ENCODE peak calls at places on chromosomes 1 and 21, in eight cellular contexts. One of them, this sample, is unnamed.

GRCh38 chr1:39205102-39205780 is 746 bp downstream of the MACF1 start:
- DNase-seq in body of pancreas: no peak
- DNase-seq in mucosa of descending colon: no peak
- DNase-seq in CD8-positive, alpha-beta memory T cell: no peak
- DNase-seq in adipocyte: peak
- DNase-seq in fibroblast of lung: peak
- DNase-seq in IMR-90: peak
- DNase-seq in GM12865: peak
- DNase-seq in this sample: peak

GRCh38 chr21:45440736-45441350 is 35.9 kb downstream of the COL18A1 start:
- DNase-seq in body of pancreas: no peak
- DNase-seq in mucosa of descending colon: peak
- DNase-seq in CD8-positive, alpha-beta memory T cell: no peak
- DNase-seq in adipocyte: no peak
- DNase-seq in fibroblast of lung: no peak
- DNase-seq in IMR-90: no peak
- DNase-seq in GM12865: no peak
- DNase-seq in this sample: no peak

GRCh38 chr1:152001631-152002584 is 8.2 kb upstream of the S100A10 start:
- DNase-seq in body of pancreas: peak
- DNase-seq in mucosa of descending colon: peak
- DNase-seq in CD8-positive, alpha-beta memory T cell: peak
- DNase-seq in adipocyte: peak
- DNase-seq in fibroblast of lung: peak
- DNase-seq in IMR-90: peak
- DNase-seq in GM12865: peak
- DNase-seq in this sample: peak

GRCh38 chr1:179807691-179808485 is 64.8 kb downstream of the FAM163A start:
- DNase-seq in body of pancreas: no peak
- DNase-seq in mucosa of descending colon: no peak
- DNase-seq in CD8-positive, alpha-beta memory T cell: no peak
- DNase-seq in adipocyte: peak
- DNase-seq in fibroblast of lung: peak
- DNase-seq in IMR-90: peak
- DNase-seq in GM12865: no peak
- DNase-seq in this sample: peak

GRCh38 chr1:211515090-211516023 is 23.4 kb upstream of the RD3 start:
- DNase-seq in body of pancreas: peak
- DNase-seq in mucosa of descending colon: peak
- DNase-seq in CD8-positive, alpha-beta memory T cell: peak
- DNase-seq in adipocyte: peak
- DNase-seq in fibroblast of lung: peak
- DNase-seq in IMR-90: peak
- DNase-seq in GM12865: peak
- DNase-seq in this sample: peak

GRCh38 chr1:172969611-172970010 is 81.1 kb downstream of the TNFSF18 start:
- DNase-seq in body of pancreas: no peak
- DNase-seq in mucosa of descending colon: no peak
- DNase-seq in CD8-positive, alpha-beta memory T cell: no peak
- DNase-seq in adipocyte: peak
- DNase-seq in fibroblast of lung: peak
- DNase-seq in IMR-90: peak
- DNase-seq in GM12865: no peak
- DNase-seq in this sample: peak

GRCh38 chr1:52365091-52365745 is 787 bp downstream of the CC2D1B start:
- DNase-seq in body of pancreas: peak
- DNase-seq in mucosa of descending colon: peak
- DNase-seq in CD8-positive, alpha-beta memory T cell: peak
- DNase-seq in adipocyte: peak
- DNase-seq in fibroblast of lung: peak
- DNase-seq in IMR-90: peak
- DNase-seq in GM12865: no peak
- DNase-seq in this sample: peak

GRCh38 chr1:16158025-16158424 is 2.2 kb upstream of the EPHA2 start:
- DNase-seq in body of pancreas: no peak
- DNase-seq in mucosa of descending colon: no peak
- DNase-seq in CD8-positive, alpha-beta memory T cell: no peak
- DNase-seq in adipocyte: no peak
- DNase-seq in fibroblast of lung: no peak
- DNase-seq in IMR-90: no peak
- DNase-seq in GM12865: peak
- DNase-seq in this sample: no peak

GRCh38 chr1:236530286-236530685 is 6.5 kb downstream of the LGALS8 start:
- DNase-seq in body of pancreas: no peak
- DNase-seq in mucosa of descending colon: no peak
- DNase-seq in CD8-positive, alpha-beta memory T cell: no peak
- DNase-seq in adipocyte: no peak
- DNase-seq in fibroblast of lung: no peak
- DNase-seq in IMR-90: no peak
- DNase-seq in GM12865: no peak
- DNase-seq in this sample: no peak

GRCh38 chr1:9615316-9616063 is 26.8 kb downstream of the TMEM201 start:
- DNase-seq in body of pancreas: peak
- DNase-seq in mucosa of descending colon: peak
- DNase-seq in CD8-positive, alpha-beta memory T cell: peak
- DNase-seq in adipocyte: peak
- DNase-seq in fibroblast of lung: peak
- DNase-seq in IMR-90: peak
- DNase-seq in GM12865: peak
- DNase-seq in this sample: peak

GRCh38 chr1:91781371-91781825 is 104.6 kb downstream of the TGFBR3 start:
- DNase-seq in body of pancreas: no peak
- DNase-seq in mucosa of descending colon: no peak
- DNase-seq in CD8-positive, alpha-beta memory T cell: no peak
- DNase-seq in adipocyte: peak
- DNase-seq in fibroblast of lung: peak
- DNase-seq in IMR-90: peak
- DNase-seq in GM12865: no peak
- DNase-seq in this sample: peak

GRCh38 chr1:165897326-165898303 is 70.2 kb downstream of the UCK2 start:
- DNase-seq in body of pancreas: no peak
- DNase-seq in mucosa of descending colon: no peak
- DNase-seq in CD8-positive, alpha-beta memory T cell: no peak
- DNase-seq in adipocyte: peak
- DNase-seq in fibroblast of lung: peak
- DNase-seq in IMR-90: peak
- DNase-seq in GM12865: peak
- DNase-seq in this sample: peak

GRCh38 chr1:151756291-151756690 is 7.0 kb downstream of the MRPL9 start:
- DNase-seq in body of pancreas: no peak
- DNase-seq in mucosa of descending colon: no peak
- DNase-seq in CD8-positive, alpha-beta memory T cell: no peak
- DNase-seq in adipocyte: peak
- DNase-seq in fibroblast of lung: peak
- DNase-seq in IMR-90: peak
- DNase-seq in GM12865: no peak
- DNase-seq in this sample: peak

GRCh38 chr1:9207086-9207485 is 27.5 kb upstream of the H6PD start:
- DNase-seq in body of pancreas: no peak
- DNase-seq in mucosa of descending colon: no peak
- DNase-seq in CD8-positive, alpha-beta memory T cell: no peak
- DNase-seq in adipocyte: no peak
- DNase-seq in fibroblast of lung: peak
- DNase-seq in IMR-90: peak
- DNase-seq in GM12865: peak
- DNase-seq in this sample: peak

GRCh38 chr1:18794066-18794465 is 65.4 kb downstream of the TAS1R2 start:
- DNase-seq in body of pancreas: no peak
- DNase-seq in mucosa of descending colon: no peak
- DNase-seq in CD8-positive, alpha-beta memory T cell: no peak
- DNase-seq in adipocyte: no peak
- DNase-seq in fibroblast of lung: no peak
- DNase-seq in IMR-90: no peak
- DNase-seq in GM12865: peak
- DNase-seq in this sample: peak

GRCh38 chr1:99599678-99600175 is 46.2 kb upstream of the PALMD start:
- DNase-seq in body of pancreas: no peak
- DNase-seq in mucosa of descending colon: no peak
- DNase-seq in CD8-positive, alpha-beta memory T cell: no peak
- DNase-seq in adipocyte: peak
- DNase-seq in fibroblast of lung: peak
- DNase-seq in IMR-90: peak
- DNase-seq in GM12865: no peak
- DNase-seq in this sample: peak

GRCh38 chr1:175857756-175858155 is 114.4 kb upstream of the TNR start:
- DNase-seq in body of pancreas: no peak
- DNase-seq in mucosa of descending colon: no peak
- DNase-seq in CD8-positive, alpha-beta memory T cell: no peak
- DNase-seq in adipocyte: no peak
- DNase-seq in fibroblast of lung: no peak
- DNase-seq in IMR-90: no peak
- DNase-seq in GM12865: no peak
- DNase-seq in this sample: no peak

GRCh38 chr1:28109639-28110038 is 21.2 kb upstream of the EYA3 start:
- DNase-seq in body of pancreas: no peak
- DNase-seq in mucosa of descending colon: no peak
- DNase-seq in CD8-positive, alpha-beta memory T cell: no peak
- DNase-seq in adipocyte: no peak
- DNase-seq in fibroblast of lung: no peak
- DNase-seq in IMR-90: no peak
- DNase-seq in GM12865: no peak
- DNase-seq in this sample: no peak

GRCh38 chr1:212819704-212820103 is 27.7 kb downstream of the SPATA45 start:
- DNase-seq in body of pancreas: no peak
- DNase-seq in mucosa of descending colon: no peak
- DNase-seq in CD8-positive, alpha-beta memory T cell: no peak
- DNase-seq in adipocyte: peak
- DNase-seq in fibroblast of lung: no peak
- DNase-seq in IMR-90: peak
- DNase-seq in GM12865: peak
- DNase-seq in this sample: peak

GRCh38 chr1:19563336-19564097 is 78.2 kb upstream of the CAPZB start:
- DNase-seq in body of pancreas: peak
- DNase-seq in mucosa of descending colon: peak
- DNase-seq in CD8-positive, alpha-beta memory T cell: no peak
- DNase-seq in adipocyte: peak
- DNase-seq in fibroblast of lung: peak
- DNase-seq in IMR-90: peak
- DNase-seq in GM12865: no peak
- DNase-seq in this sample: peak

GRCh38 chr1:211781260-211781659 is 49.3 kb downstream of the LPGAT1 start:
- DNase-seq in body of pancreas: no peak
- DNase-seq in mucosa of descending colon: no peak
- DNase-seq in CD8-positive, alpha-beta memory T cell: no peak
- DNase-seq in adipocyte: no peak
- DNase-seq in fibroblast of lung: no peak
- DNase-seq in IMR-90: no peak
- DNase-seq in GM12865: peak
- DNase-seq in this sample: no peak

DNA sequence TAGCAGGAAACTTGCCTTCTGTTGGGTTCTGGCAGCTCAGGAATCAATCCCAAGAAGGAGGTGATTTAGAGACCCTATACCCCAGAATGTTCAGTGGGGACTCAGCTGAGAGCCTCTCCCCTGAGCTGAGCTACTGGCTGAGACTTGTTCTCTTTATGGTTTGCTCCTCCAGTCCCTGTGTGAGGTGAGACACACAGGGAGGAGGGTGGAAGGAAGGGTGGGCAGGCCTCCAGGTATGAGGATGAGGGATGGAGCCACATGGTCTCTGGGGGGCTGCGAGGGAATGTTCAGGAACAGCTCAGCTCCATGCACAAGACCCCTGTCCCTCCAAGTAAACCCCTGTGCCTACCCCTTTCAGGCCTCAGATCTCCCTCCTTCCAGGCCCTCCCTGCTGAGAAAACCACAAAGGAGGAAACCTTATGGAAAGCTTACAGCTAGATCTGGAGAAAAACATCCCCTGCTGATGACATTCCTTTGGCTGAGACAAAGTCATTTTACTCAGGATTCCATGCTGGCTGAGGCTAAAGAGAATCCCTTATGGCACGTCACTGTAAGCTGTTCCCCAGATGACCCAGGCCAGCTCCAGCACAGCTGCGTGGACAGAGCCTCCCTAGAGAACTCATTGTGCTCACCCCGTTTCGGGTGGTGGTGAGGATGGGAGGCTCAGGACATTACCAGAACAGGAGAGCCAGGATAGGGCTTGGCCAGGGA is 91.5 kb upstream of the IPO9 start:
- DNase-seq in body of pancreas: no peak
- DNase-seq in mucosa of descending colon: no peak
- DNase-seq in CD8-positive, alpha-beta memory T cell: no peak
- DNase-seq in adipocyte: peak
- DNase-seq in fibroblast of lung: peak
- DNase-seq in IMR-90: peak
- DNase-seq in GM12865: no peak
- DNase-seq in this sample: peak
- H3K4me3 ChIP-seq in body of pancreas: no peak
- H3K4me3 ChIP-seq in mucosa of descending colon: no peak
- H3K4me3 ChIP-seq in CD8-positive, alpha-beta memory T cell: no peak
- H3K4me3 ChIP-seq in adipocyte: no peak
- H3K4me3 ChIP-seq in fibroblast of lung: no peak
- H3K4me3 ChIP-seq in IMR-90: no peak
- H3K4me3 ChIP-seq in GM12865: no peak
- H3K4me3 ChIP-seq in this sample: no peak

DNA sequence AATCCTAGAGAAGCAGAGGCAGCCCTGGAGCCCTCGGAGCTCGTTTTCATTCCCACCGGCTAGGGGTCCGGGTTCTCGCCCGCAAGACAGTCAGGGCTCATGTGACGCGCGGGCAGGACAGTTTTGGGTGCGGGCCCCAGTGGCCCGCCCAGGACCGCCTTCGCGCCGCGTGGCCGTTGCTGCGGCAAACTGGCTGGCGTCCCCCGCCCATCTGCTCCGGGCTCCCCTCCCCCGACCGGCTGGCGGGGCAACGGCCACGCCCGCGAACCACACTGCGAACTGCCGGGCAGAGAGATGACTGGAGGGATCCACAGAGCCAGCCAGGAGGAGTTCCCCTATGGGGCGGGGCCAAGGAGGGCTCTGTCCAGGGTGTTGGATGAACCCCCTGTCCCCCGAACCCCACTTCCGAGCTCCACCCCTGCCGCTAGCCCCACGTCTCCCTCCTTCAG is 899 bp upstream of the HES2 start:
- DNase-seq in body of pancreas: no peak
- DNase-seq in mucosa of descending colon: peak
- DNase-seq in CD8-positive, alpha-beta memory T cell: no peak
- DNase-seq in adipocyte: no peak
- DNase-seq in fibroblast of lung: no peak
- DNase-seq in IMR-90: no peak
- DNase-seq in GM12865: no peak
- DNase-seq in this sample: no peak
- H3K4me3 ChIP-seq in body of pancreas: no peak
- H3K4me3 ChIP-seq in mucosa of descending colon: no peak
- H3K4me3 ChIP-seq in CD8-positive, alpha-beta memory T cell: no peak
- H3K4me3 ChIP-seq in adipocyte: no peak
- H3K4me3 ChIP-seq in fibroblast of lung: no peak
- H3K4me3 ChIP-seq in IMR-90: no peak
- H3K4me3 ChIP-seq in GM12865: no peak
- H3K4me3 ChIP-seq in this sample: peak

GRCh38 chr1:89649783-89650182 is 16.9 kb downstream of the LRRC8C start:
- DNase-seq in body of pancreas: no peak
- DNase-seq in mucosa of descending colon: no peak
- DNase-seq in CD8-positive, alpha-beta memory T cell: no peak
- DNase-seq in adipocyte: no peak
- DNase-seq in fibroblast of lung: no peak
- DNase-seq in IMR-90: no peak
- DNase-seq in GM12865: peak
- DNase-seq in this sample: no peak
- H3K4me3 ChIP-seq in body of pancreas: no peak
- H3K4me3 ChIP-seq in mucosa of descending colon: no peak
- H3K4me3 ChIP-seq in CD8-positive, alpha-beta memory T cell: no peak
- H3K4me3 ChIP-seq in adipocyte: no peak
- H3K4me3 ChIP-seq in fibroblast of lung: no peak
- H3K4me3 ChIP-seq in IMR-90: no peak
- H3K4me3 ChIP-seq in GM12865: no peak
- H3K4me3 ChIP-seq in this sample: no peak

GRCh38 chr1:156908541-156908940 is 11.9 kb upstream of the LRRC71 start:
- DNase-seq in body of pancreas: no peak
- DNase-seq in mucosa of descending colon: peak
- DNase-seq in CD8-positive, alpha-beta memory T cell: no peak
- DNase-seq in adipocyte: no peak
- DNase-seq in fibroblast of lung: no peak
- DNase-seq in IMR-90: no peak
- DNase-seq in GM12865: no peak
- DNase-seq in this sample: no peak
- H3K4me3 ChIP-seq in body of pancreas: no peak
- H3K4me3 ChIP-seq in mucosa of descending colon: no peak
- H3K4me3 ChIP-seq in CD8-positive, alpha-beta memory T cell: no peak
- H3K4me3 ChIP-seq in adipocyte: no peak
- H3K4me3 ChIP-seq in fibroblast of lung: no peak
- H3K4me3 ChIP-seq in IMR-90: no peak
- H3K4me3 ChIP-seq in GM12865: no peak
- H3K4me3 ChIP-seq in this sample: no peak

This sample was measured in fibroblast of villous mesenchyme.